ENCODE peak calls at places on chromosome 15, in four cellular contexts. R is upper lobe of left lung, K is stomach, P is ovary. Z is an unnamed sample. For H3K4me1, the result is how much of the 10 kb centered on the place peaks cover.

GRCh38 chr15:71532994-71533393 is 277.4 kb upstream of the NR2E3 start:
- DNase-seq in P (no peak), K (no peak), R (peak), Z (no peak)

GRCh38 chr15:51367322-51367976 is 26.0 kb downstream of the GLDN start:
- DNase-seq in P (no peak), K (peak), R (peak), Z (no peak)

GRCh38 chr15:47405768-47406167 is 311.5 kb upstream of the SEMA6D start:
- DNase-seq in R (no peak), P (no peak), K (no peak), Z (no peak)

GRCh38 chr15:69668963-69669362 is 216.3 kb downstream of the RPLP1 start:
- DNase-seq in R (peak), P (no peak), K (peak), Z (no peak)

GRCh38 chr15:85753261-85753660 is 41.5 kb downstream of the KLHL25 start:
- DNase-seq in R (no peak), P (no peak), K (no peak), Z (no peak)

GRCh38 chr15:86103825-86104224 is 24.2 kb downstream of the AGBL1 start:
- DNase-seq in R (no peak), P (no peak), K (no peak), Z (no peak)

GRCh38 chr15:74793135-74794028 is 11.5 kb downstream of the CSK start:
- DNase-seq in K (no peak), R (peak), P (no peak), Z (no peak)

GRCh38 chr15:71743861-71744382 is 66.4 kb upstream of the NR2E3 start:
- DNase-seq in P (peak), K (peak), R (peak), Z (no peak)

GRCh38 chr15:42133892-42134502 is 22.4 kb downstream of the PLA2G4F start:
- DNase-seq in R (peak), K (peak), P (no peak), Z (no peak)

GRCh38 chr15:51369451-51369761 is 28.0 kb downstream of the GLDN start:
- DNase-seq in K (no peak), P (no peak), R (no peak), Z (no peak)

GRCh38 chr15:43198992-43199391 is 13.8 kb downstream of the CCNDBP1 start:
- DNase-seq in P (no peak), K (no peak), R (no peak), Z (no peak)

GRCh38 chr15:100111103-100112060 is 230.4 kb downstream of the ADAMTS17 start:
- DNase-seq in K (peak), P (no peak), R (peak), Z (peak)

GRCh38 chr15:77497108-77497737 is 76.5 kb downstream of the HMG20A start:
- DNase-seq in R (no peak), P (peak), K (peak), Z (peak)

GRCh38 chr15:82554351-82554750 is 14.1 kb upstream of the RPS17 start:
- DNase-seq in K (no peak), R (no peak), P (no peak), Z (no peak)

GRCh38 chr15:50114381-50114780 is 4.7 kb downstream of the ATP8B4 start:
- DNase-seq in P (no peak), R (peak), K (no peak), Z (no peak)

GRCh38 chr15:57363661-57364060 is 12.6 kb upstream of the CGNL1 start:
- DNase-seq in R (no peak), K (no peak), P (no peak), Z (no peak)

GRCh38 chr15:77493324-77493907 is 72.7 kb downstream of the HMG20A start:
- DNase-seq in K (no peak), P (no peak), R (no peak), Z (no peak)

GRCh38 chr15:24857777-24858176 is 97.0 kb upstream of the SNRPN start:
- DNase-seq in R (no peak), K (no peak), P (no peak), Z (no peak)

DNA sequence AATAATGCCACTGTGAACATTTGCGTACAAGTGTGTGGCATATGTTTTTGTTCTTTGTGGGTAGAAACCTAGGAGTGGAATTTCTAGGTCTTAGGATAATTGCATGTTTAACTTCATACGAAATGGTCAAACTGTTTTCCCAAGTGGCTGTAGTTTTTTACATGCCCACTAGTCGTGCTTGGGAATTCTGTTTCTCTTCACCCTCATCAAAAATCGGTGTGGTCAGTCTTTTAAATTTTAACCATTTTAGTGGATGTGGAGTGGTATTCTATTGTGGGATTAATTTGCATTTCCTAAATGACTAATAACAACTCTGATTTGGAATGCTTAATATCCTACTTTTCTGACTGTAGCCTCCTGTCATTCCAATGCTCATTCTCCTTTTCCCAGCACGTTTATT is 27.6 kb downstream of the ZFAND6 start:
- DNase-seq in R (no peak), K (no peak), P (no peak), Z (no peak)
- TF ChIP-seq CTCF in R (no peak), K (no peak), P (no peak), Z (no peak)

DNA sequence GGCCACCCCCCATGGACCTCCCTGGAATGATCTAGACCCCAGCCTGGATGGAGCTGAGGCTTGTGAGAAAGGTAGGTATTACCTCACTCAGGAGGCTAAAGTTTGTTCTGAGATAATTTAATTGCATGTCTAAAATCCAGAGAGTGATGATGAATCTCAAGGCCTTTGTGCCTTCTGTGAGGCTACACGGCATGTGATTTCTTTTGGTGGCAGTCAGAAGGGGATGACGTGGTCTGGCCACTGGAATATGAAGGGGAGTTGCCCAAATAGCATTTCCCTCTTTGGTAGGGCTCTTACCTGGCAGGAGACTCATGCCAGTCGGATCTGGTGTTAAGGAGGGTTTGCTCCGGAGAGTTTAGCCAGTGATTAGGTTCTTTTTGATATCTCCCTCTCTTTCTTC is 2.5 kb downstream of the BAHD1 start:
- DNase-seq in P (no peak), R (peak), K (no peak), Z (no peak)
- H3K4me1 ChIP-seq in P (under half), R (under half), K (half or more), Z (under half)

GRCh38 chr15:45456212-45457106 is 66.1 kb downstream of the SLC30A4 start:
- DNase-seq in R (peak), K (peak), P (peak), Z (peak)
- TF ChIP-seq EP300 in R (peak), K (no peak), P (no peak), Z (no peak)

DNA sequence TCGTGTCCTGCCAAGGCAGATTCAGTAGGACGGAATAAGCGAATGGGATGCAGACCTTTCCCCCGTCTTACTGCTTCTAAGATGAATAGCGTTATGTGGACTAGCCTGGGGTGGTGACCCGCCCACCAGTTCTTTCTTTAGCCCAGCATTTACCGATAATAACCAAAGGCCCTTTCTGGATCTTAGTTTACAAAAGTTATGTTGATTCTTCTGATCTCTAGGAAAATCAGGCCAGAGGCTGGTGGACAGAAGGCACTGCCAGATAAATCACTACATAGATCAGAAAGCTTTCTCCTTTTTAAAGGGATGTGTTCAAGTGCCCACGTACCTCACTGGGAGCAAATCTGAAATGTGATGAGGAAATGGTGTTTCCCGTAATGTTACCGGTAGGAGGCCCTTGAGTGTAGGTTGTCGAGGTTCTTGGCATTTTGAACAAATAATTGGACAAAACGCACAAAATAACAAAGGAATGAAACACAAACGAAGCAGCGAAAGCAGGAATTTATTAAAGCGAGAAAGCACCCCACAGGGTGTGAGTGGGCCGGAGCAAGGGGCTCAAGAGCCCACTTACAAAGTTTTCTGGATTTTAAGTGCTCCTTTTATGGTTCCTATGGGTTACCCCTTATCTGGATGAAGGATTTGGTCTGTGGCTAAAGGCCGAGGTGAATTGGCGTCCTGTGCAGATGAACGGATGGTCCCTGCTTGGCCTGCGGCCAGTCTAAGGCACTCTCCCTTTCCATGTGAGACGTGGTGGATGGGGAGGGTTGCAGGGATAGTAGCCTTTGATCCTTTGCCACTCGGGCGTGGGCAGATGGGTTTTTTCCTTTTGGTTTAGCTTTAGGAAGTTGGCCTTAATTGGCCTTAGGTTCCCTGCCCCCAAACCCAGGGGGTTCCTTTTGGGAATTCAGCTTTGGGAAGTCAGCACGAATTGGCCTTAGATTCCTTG is 977 bp downstream of the SNX1 start:
- DNase-seq in K (no peak), P (no peak), R (no peak), Z (no peak)
- TF ChIP-seq CTCF in K (no peak), P (no peak), R (no peak), Z (no peak)

DNA sequence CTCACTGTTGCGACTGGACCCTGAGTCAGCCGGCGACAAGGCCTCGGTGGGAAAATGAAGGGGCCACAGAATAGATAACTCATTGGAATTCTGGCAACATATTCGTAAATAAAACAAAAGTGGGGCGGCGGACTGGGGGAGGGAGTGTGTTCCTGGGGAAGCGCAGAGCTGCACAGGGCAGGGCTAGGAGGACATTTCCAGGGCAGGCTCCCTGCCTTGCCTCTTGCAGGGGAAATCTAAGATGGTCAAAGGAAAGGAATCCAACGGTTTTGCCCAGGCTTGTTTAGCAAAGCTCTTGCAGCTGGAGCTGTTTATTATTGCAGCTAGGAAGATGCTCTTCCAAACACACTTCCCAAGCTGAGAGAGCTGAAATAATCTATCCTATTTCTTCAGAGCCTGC is 1042.7 kb upstream of the NR2F2 start:
- DNase-seq in P (peak), K (no peak), R (no peak), Z (no peak)
- H3K4me1 ChIP-seq in P (under half), K (under half), R (under half), Z (under half)

Z was measured in suprapubic skin.